ENCODE peak calls at places on chromosomes 5 and 9, in seven cellular contexts. One of them, this sample, is unnamed.

GRCh38 chr5:11281842-11282241 is 520.8 kb upstream of the DAP start:
- DNase-seq in hepatocyte: no peak
- DNase-seq in effector memory CD4-positive, alpha-beta T cell: no peak
- DNase-seq in pancreas: no peak
- DNase-seq in CD4-positive, CD25-positive, alpha-beta regulatory T cell: no peak
- DNase-seq in IMR-90: no peak
- DNase-seq in H1: no peak
- DNase-seq in this sample: no peak

GRCh38 chr5:83487155-83487554 is 15.6 kb downstream of the VCAN start:
- DNase-seq in hepatocyte: no peak
- DNase-seq in effector memory CD4-positive, alpha-beta T cell: no peak
- DNase-seq in pancreas: no peak
- DNase-seq in CD4-positive, CD25-positive, alpha-beta regulatory T cell: no peak
- DNase-seq in IMR-90: peak
- DNase-seq in H1: no peak
- DNase-seq in this sample: no peak

GRCh38 chr5:37770791-37771190 is 69.0 kb downstream of the GDNF start:
- DNase-seq in hepatocyte: no peak
- DNase-seq in effector memory CD4-positive, alpha-beta T cell: no peak
- DNase-seq in pancreas: no peak
- DNase-seq in CD4-positive, CD25-positive, alpha-beta regulatory T cell: no peak
- DNase-seq in IMR-90: peak
- DNase-seq in H1: no peak
- DNase-seq in this sample: no peak

GRCh38 chr5:61603211-61603908 is 271.3 kb downstream of the ZSWIM6 start:
- DNase-seq in hepatocyte: no peak
- DNase-seq in effector memory CD4-positive, alpha-beta T cell: no peak
- DNase-seq in pancreas: no peak
- DNase-seq in CD4-positive, CD25-positive, alpha-beta regulatory T cell: no peak
- DNase-seq in IMR-90: no peak
- DNase-seq in H1: no peak
- DNase-seq in this sample: peak

GRCh38 chr5:173217626-173218397 is 17.2 kb downstream of the NKX2-5 start:
- DNase-seq in hepatocyte: no peak
- DNase-seq in effector memory CD4-positive, alpha-beta T cell: no peak
- DNase-seq in pancreas: no peak
- DNase-seq in CD4-positive, CD25-positive, alpha-beta regulatory T cell: no peak
- DNase-seq in IMR-90: no peak
- DNase-seq in H1: no peak
- DNase-seq in this sample: no peak

GRCh38 chr9:70479880-70480291 is 65.4 kb upstream of the KLF9 start:
- DNase-seq in hepatocyte: peak
- DNase-seq in effector memory CD4-positive, alpha-beta T cell: no peak
- DNase-seq in pancreas: no peak
- DNase-seq in CD4-positive, CD25-positive, alpha-beta regulatory T cell: no peak
- DNase-seq in IMR-90: peak
- DNase-seq in H1: no peak
- DNase-seq in this sample: no peak

GRCh38 chr9:112176410-112177010 is 1.4 kb upstream of the SUSD1 start:
- DNase-seq in hepatocyte: peak
- DNase-seq in effector memory CD4-positive, alpha-beta T cell: no peak
- DNase-seq in pancreas: no peak
- DNase-seq in CD4-positive, CD25-positive, alpha-beta regulatory T cell: peak
- DNase-seq in IMR-90: no peak
- DNase-seq in H1: no peak
- DNase-seq in this sample: no peak

GRCh38 chr9:69153707-69154521 is 20.2 kb upstream of the TJP2 start:
- DNase-seq in hepatocyte: no peak
- DNase-seq in effector memory CD4-positive, alpha-beta T cell: no peak
- DNase-seq in pancreas: no peak
- DNase-seq in CD4-positive, CD25-positive, alpha-beta regulatory T cell: no peak
- DNase-seq in IMR-90: no peak
- DNase-seq in H1: no peak
- DNase-seq in this sample: no peak

GRCh38 chr9:16626577-16627130 is 243.8 kb downstream of the BNC2 start:
- DNase-seq in hepatocyte: peak
- DNase-seq in effector memory CD4-positive, alpha-beta T cell: no peak
- DNase-seq in pancreas: no peak
- DNase-seq in CD4-positive, CD25-positive, alpha-beta regulatory T cell: no peak
- DNase-seq in IMR-90: peak
- DNase-seq in H1: no peak
- DNase-seq in this sample: peak

GRCh38 chr5:98349990-98350365 is 423.5 kb upstream of the RGMB start:
- DNase-seq in hepatocyte: no peak
- DNase-seq in effector memory CD4-positive, alpha-beta T cell: no peak
- DNase-seq in pancreas: no peak
- DNase-seq in CD4-positive, CD25-positive, alpha-beta regulatory T cell: no peak
- DNase-seq in IMR-90: no peak
- DNase-seq in H1: no peak
- DNase-seq in this sample: no peak

GRCh38 chr9:86713456-86713855 is 233.8 kb downstream of the GAS1 start:
- DNase-seq in hepatocyte: no peak
- DNase-seq in effector memory CD4-positive, alpha-beta T cell: no peak
- DNase-seq in pancreas: no peak
- DNase-seq in CD4-positive, CD25-positive, alpha-beta regulatory T cell: no peak
- DNase-seq in IMR-90: peak
- DNase-seq in H1: no peak
- DNase-seq in this sample: peak

GRCh38 chr9:97744710-97745708 is 47.9 kb upstream of the XPA start:
- DNase-seq in hepatocyte: no peak
- DNase-seq in effector memory CD4-positive, alpha-beta T cell: no peak
- DNase-seq in pancreas: no peak
- DNase-seq in CD4-positive, CD25-positive, alpha-beta regulatory T cell: no peak
- DNase-seq in IMR-90: peak
- DNase-seq in H1: peak
- DNase-seq in this sample: no peak

GRCh38 chr5:16180789-16181082 is 1.1 kb upstream of the MARCHF11 start:
- DNase-seq in hepatocyte: no peak
- DNase-seq in effector memory CD4-positive, alpha-beta T cell: no peak
- DNase-seq in pancreas: no peak
- DNase-seq in CD4-positive, CD25-positive, alpha-beta regulatory T cell: no peak
- DNase-seq in IMR-90: no peak
- DNase-seq in H1: no peak
- DNase-seq in this sample: no peak

GRCh38 chr9:134553061-134553891 is 88.3 kb upstream of the COL5A1 start:
- DNase-seq in hepatocyte: no peak
- DNase-seq in effector memory CD4-positive, alpha-beta T cell: no peak
- DNase-seq in pancreas: no peak
- DNase-seq in CD4-positive, CD25-positive, alpha-beta regulatory T cell: no peak
- DNase-seq in IMR-90: no peak
- DNase-seq in H1: no peak
- DNase-seq in this sample: no peak

GRCh38 chr9:73176450-73176875 is 24.8 kb downstream of the ANXA1 start:
- DNase-seq in hepatocyte: no peak
- DNase-seq in effector memory CD4-positive, alpha-beta T cell: no peak
- DNase-seq in pancreas: no peak
- DNase-seq in CD4-positive, CD25-positive, alpha-beta regulatory T cell: no peak
- DNase-seq in IMR-90: no peak
- DNase-seq in H1: no peak
- DNase-seq in this sample: peak

GRCh38 chr9:71326360-71326759 is 204.9 kb upstream of the TRPM3 start:
- DNase-seq in hepatocyte: no peak
- DNase-seq in effector memory CD4-positive, alpha-beta T cell: no peak
- DNase-seq in pancreas: no peak
- DNase-seq in CD4-positive, CD25-positive, alpha-beta regulatory T cell: no peak
- DNase-seq in IMR-90: no peak
- DNase-seq in H1: no peak
- DNase-seq in this sample: no peak

DNA sequence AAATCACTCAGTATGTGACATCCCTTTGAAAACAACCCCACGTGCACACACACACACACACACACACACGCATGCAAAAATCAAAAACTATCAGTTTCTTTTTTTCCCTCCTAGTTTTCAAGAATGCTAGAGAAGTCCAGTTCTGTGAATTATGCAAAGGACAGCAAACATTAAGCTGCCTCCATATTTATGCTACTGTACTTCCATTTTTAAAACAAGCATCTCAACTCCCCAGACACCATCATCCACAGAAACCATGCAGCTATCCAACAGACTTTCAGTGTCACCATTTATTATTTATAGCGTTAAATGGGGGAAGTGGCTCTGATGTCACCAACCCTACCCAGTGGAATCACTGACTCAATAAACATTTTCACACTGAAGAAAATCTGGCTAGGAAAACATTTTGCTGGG is 1.6 kb downstream of the FBXW11 start:
- DNase-seq in hepatocyte: no peak
- DNase-seq in effector memory CD4-positive, alpha-beta T cell: no peak
- DNase-seq in pancreas: no peak
- DNase-seq in CD4-positive, CD25-positive, alpha-beta regulatory T cell: peak
- DNase-seq in IMR-90: no peak
- DNase-seq in H1: no peak
- DNase-seq in this sample: no peak
- H3K4me3 ChIP-seq in hepatocyte: peak
- H3K4me3 ChIP-seq in effector memory CD4-positive, alpha-beta T cell: peak
- H3K4me3 ChIP-seq in pancreas: peak
- H3K4me3 ChIP-seq in CD4-positive, CD25-positive, alpha-beta regulatory T cell: peak
- H3K4me3 ChIP-seq in IMR-90: peak
- H3K4me3 ChIP-seq in H1: peak
- H3K4me3 ChIP-seq in this sample: peak

GRCh38 chr9:137057545-137057944 is 3.7 kb upstream of the ENTPD2 start:
- DNase-seq in hepatocyte: no peak
- DNase-seq in effector memory CD4-positive, alpha-beta T cell: no peak
- DNase-seq in pancreas: no peak
- DNase-seq in CD4-positive, CD25-positive, alpha-beta regulatory T cell: no peak
- DNase-seq in IMR-90: no peak
- DNase-seq in H1: no peak
- DNase-seq in this sample: no peak

GRCh38 chr9:137054932-137055384 is 1.1 kb upstream of the ENTPD2 start:
- DNase-seq in hepatocyte: no peak
- DNase-seq in effector memory CD4-positive, alpha-beta T cell: no peak
- DNase-seq in pancreas: peak
- DNase-seq in CD4-positive, CD25-positive, alpha-beta regulatory T cell: no peak
- DNase-seq in IMR-90: no peak
- DNase-seq in H1: no peak
- DNase-seq in this sample: no peak

GRCh38 chr9:137055385-137056364 is 1.8 kb upstream of the ENTPD2 start:
- DNase-seq in hepatocyte: peak
- DNase-seq in effector memory CD4-positive, alpha-beta T cell: no peak
- DNase-seq in pancreas: peak
- DNase-seq in CD4-positive, CD25-positive, alpha-beta regulatory T cell: no peak
- DNase-seq in IMR-90: peak
- DNase-seq in H1: no peak
- DNase-seq in this sample: peak

GRCh38 chr9:137058651-137059234 is 4.9 kb upstream of the ENTPD2 start:
- DNase-seq in hepatocyte: no peak
- DNase-seq in effector memory CD4-positive, alpha-beta T cell: no peak
- DNase-seq in pancreas: no peak
- DNase-seq in CD4-positive, CD25-positive, alpha-beta regulatory T cell: no peak
- DNase-seq in IMR-90: no peak
- DNase-seq in H1: no peak
- DNase-seq in this sample: no peak

GRCh38 chr9:137056739-137057407 is 3.0 kb upstream of the ENTPD2 start:
- DNase-seq in hepatocyte: no peak
- DNase-seq in effector memory CD4-positive, alpha-beta T cell: no peak
- DNase-seq in pancreas: no peak
- DNase-seq in CD4-positive, CD25-positive, alpha-beta regulatory T cell: no peak
- DNase-seq in IMR-90: no peak
- DNase-seq in H1: no peak
- DNase-seq in this sample: no peak
- H3K4me3 ChIP-seq in hepatocyte: no peak
- H3K4me3 ChIP-seq in effector memory CD4-positive, alpha-beta T cell: no peak
- H3K4me3 ChIP-seq in pancreas: no peak
- H3K4me3 ChIP-seq in CD4-positive, CD25-positive, alpha-beta regulatory T cell: no peak
- H3K4me3 ChIP-seq in IMR-90: no peak
- H3K4me3 ChIP-seq in H1: no peak
- H3K4me3 ChIP-seq in this sample: no peak

GRCh38 chr9:487429-487828 is 272.8 kb downstream of the DOCK8 start:
- DNase-seq in hepatocyte: no peak
- DNase-seq in effector memory CD4-positive, alpha-beta T cell: no peak
- DNase-seq in pancreas: no peak
- DNase-seq in CD4-positive, CD25-positive, alpha-beta regulatory T cell: no peak
- DNase-seq in IMR-90: no peak
- DNase-seq in H1: no peak
- DNase-seq in this sample: no peak

GRCh38 chr9:488448-488847 is 273.8 kb downstream of the DOCK8 start:
- DNase-seq in hepatocyte: no peak
- DNase-seq in effector memory CD4-positive, alpha-beta T cell: no peak
- DNase-seq in pancreas: no peak
- DNase-seq in CD4-positive, CD25-positive, alpha-beta regulatory T cell: no peak
- DNase-seq in IMR-90: no peak
- DNase-seq in H1: no peak
- DNase-seq in this sample: no peak

GRCh38 chr9:494764-495163 is 280.1 kb downstream of the DOCK8 start:
- DNase-seq in hepatocyte: no peak
- DNase-seq in effector memory CD4-positive, alpha-beta T cell: no peak
- DNase-seq in pancreas: no peak
- DNase-seq in CD4-positive, CD25-positive, alpha-beta regulatory T cell: no peak
- DNase-seq in IMR-90: no peak
- DNase-seq in H1: no peak
- DNase-seq in this sample: no peak

GRCh38 chr9:486156-486555 is 271.5 kb downstream of the DOCK8 start:
- DNase-seq in hepatocyte: no peak
- DNase-seq in effector memory CD4-positive, alpha-beta T cell: no peak
- DNase-seq in pancreas: no peak
- DNase-seq in CD4-positive, CD25-positive, alpha-beta regulatory T cell: no peak
- DNase-seq in IMR-90: no peak
- DNase-seq in H1: no peak
- DNase-seq in this sample: no peak

GRCh38 chr9:489198-490197 is 274.8 kb downstream of the DOCK8 start:
- DNase-seq in hepatocyte: no peak
- DNase-seq in effector memory CD4-positive, alpha-beta T cell: no peak
- DNase-seq in pancreas: no peak
- DNase-seq in CD4-positive, CD25-positive, alpha-beta regulatory T cell: no peak
- DNase-seq in IMR-90: no peak
- DNase-seq in H1: no peak
- DNase-seq in this sample: peak
- H3K4me3 ChIP-seq in hepatocyte: no peak
- H3K4me3 ChIP-seq in effector memory CD4-positive, alpha-beta T cell: no peak
- H3K4me3 ChIP-seq in pancreas: no peak
- H3K4me3 ChIP-seq in CD4-positive, CD25-positive, alpha-beta regulatory T cell: no peak
- H3K4me3 ChIP-seq in IMR-90: no peak
- H3K4me3 ChIP-seq in H1: no peak
- H3K4me3 ChIP-seq in this sample: no peak

DNA sequence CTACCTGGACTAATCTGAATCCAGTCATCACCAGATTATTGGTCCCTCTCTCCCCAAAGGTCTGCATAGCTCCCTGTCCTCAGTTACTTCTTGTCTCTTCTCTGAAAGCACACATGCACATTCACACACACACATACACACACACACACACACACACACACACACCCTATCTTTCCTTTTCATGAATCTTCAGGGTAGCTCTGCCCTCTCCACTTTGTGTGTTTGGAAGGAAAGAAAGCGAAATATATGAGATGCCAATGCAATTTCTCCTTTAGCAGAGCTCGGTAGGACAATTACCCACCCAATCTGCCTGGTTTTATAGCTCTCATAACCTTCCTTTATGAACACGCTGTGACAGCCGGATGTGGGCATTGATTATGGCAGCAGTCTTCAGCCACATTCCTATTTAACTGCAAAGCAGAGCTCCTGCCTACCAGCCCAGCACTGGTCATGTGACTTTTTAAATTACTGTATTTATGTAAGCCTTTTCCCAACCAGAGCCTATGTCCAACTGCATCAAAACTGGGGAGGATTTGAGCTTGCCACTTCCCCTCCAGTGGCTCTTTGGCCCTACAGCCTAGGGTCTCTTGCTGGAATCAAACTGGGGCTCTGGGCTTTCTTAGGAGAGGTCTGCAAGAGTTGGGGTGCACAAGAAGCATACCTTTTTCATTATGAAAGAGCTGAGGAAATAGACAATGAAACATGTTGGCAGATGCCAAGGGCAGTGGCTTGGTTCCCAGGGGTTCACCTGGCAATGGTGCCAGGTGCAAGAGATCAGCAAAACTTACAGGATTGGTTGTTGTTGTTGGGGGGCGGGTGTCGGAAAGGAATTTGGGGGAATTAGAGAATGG is 20.8 kb upstream of the MATR3 start:
- DNase-seq in hepatocyte: peak
- DNase-seq in effector memory CD4-positive, alpha-beta T cell: peak
- DNase-seq in pancreas: no peak
- DNase-seq in CD4-positive, CD25-positive, alpha-beta regulatory T cell: peak
- DNase-seq in IMR-90: peak
- DNase-seq in H1: no peak
- DNase-seq in this sample: peak
- H3K4me3 ChIP-seq in hepatocyte: no peak
- H3K4me3 ChIP-seq in effector memory CD4-positive, alpha-beta T cell: peak
- H3K4me3 ChIP-seq in pancreas: no peak
- H3K4me3 ChIP-seq in CD4-positive, CD25-positive, alpha-beta regulatory T cell: peak
- H3K4me3 ChIP-seq in IMR-90: no peak
- H3K4me3 ChIP-seq in H1: no peak
- H3K4me3 ChIP-seq in this sample: peak